ENCODE peak calls at places on chromosomes 6 and 20, in four cellular contexts. One of them, this sample, is unnamed.

GRCh38 chr6:162825597-162825996 is 97.8 kb downstream of the PACRG start:
- DNase-seq in K562: no peak
- DNase-seq in GM12878: no peak
- DNase-seq in WTC11: no peak
- DNase-seq in this sample: no peak

GRCh38 chr20:17795003-17795402 is 95.2 kb downstream of the BANF2 start:
- DNase-seq in K562: no peak
- DNase-seq in GM12878: no peak
- DNase-seq in WTC11: no peak
- DNase-seq in this sample: no peak

GRCh38 chr6:93498713-93499112 is 79.4 kb upstream of the EPHA7 start:
- DNase-seq in GM12878: no peak
- DNase-seq in WTC11: no peak
- DNase-seq in K562: no peak
- DNase-seq in this sample: no peak

GRCh38 chr20:17647391-17648305 is 34.4 kb downstream of the RRBP1 start:
- DNase-seq in WTC11: no peak
- DNase-seq in K562: no peak
- DNase-seq in GM12878: no peak
- DNase-seq in this sample: no peak

GRCh38 chr6:127342296-127342945 is 988 bp downstream of the ECHDC1 start:
- DNase-seq in WTC11: no peak
- DNase-seq in GM12878: no peak
- DNase-seq in K562: no peak
- DNase-seq in this sample: peak

GRCh38 chr6:144411506-144412165 is 126.5 kb downstream of the UTRN start:
- DNase-seq in WTC11: no peak
- DNase-seq in K562: no peak
- DNase-seq in GM12878: no peak
- DNase-seq in this sample: no peak

GRCh38 chr6:5086294-5086890 is 1.3 kb downstream of the PPP1R3G start:
- DNase-seq in GM12878: no peak
- DNase-seq in K562: no peak
- DNase-seq in WTC11: peak
- DNase-seq in this sample: no peak

GRCh38 chr20:47682916-47683315 is 102.4 kb downstream of the SULF2 start:
- DNase-seq in K562: no peak
- DNase-seq in GM12878: no peak
- DNase-seq in WTC11: no peak
- DNase-seq in this sample: no peak

GRCh38 chr6:33205172-33206026 is 944 bp downstream of the HSD17B8 start:
- DNase-seq in GM12878: no peak
- DNase-seq in WTC11: no peak
- DNase-seq in K562: peak
- DNase-seq in this sample: no peak

GRCh38 chr6:88165877-88166492 is at the start of gene CNR1:
- DNase-seq in WTC11: peak
- DNase-seq in K562: peak
- DNase-seq in GM12878: no peak
- DNase-seq in this sample: no peak

GRCh38 chr6:118559659-118560058 is 11.6 kb downstream of the PLN start:
- DNase-seq in K562: no peak
- DNase-seq in WTC11: no peak
- DNase-seq in GM12878: no peak
- DNase-seq in this sample: no peak

GRCh38 chr6:158073776-158074175 is 92.1 kb downstream of the SYNJ2 start:
- DNase-seq in WTC11: no peak
- DNase-seq in GM12878: no peak
- DNase-seq in K562: no peak
- DNase-seq in this sample: no peak

GRCh38 chr20:62686869-62687830 is 21.5 kb upstream of the NTSR1 start:
- DNase-seq in GM12878: no peak
- DNase-seq in WTC11: no peak
- DNase-seq in K562: no peak
- DNase-seq in this sample: no peak

GRCh38 chr6:7684843-7685242 is 41.1 kb upstream of the BMP6 start:
- DNase-seq in GM12878: no peak
- DNase-seq in WTC11: peak
- DNase-seq in K562: no peak
- DNase-seq in this sample: no peak

GRCh38 chr20:54004397-54004940 is 65.9 kb downstream of the BCAS1 start:
- DNase-seq in K562: no peak
- DNase-seq in GM12878: peak
- DNase-seq in WTC11: no peak
- DNase-seq in this sample: no peak

GRCh38 chr20:12166053-12166717 is 248.5 kb downstream of the BTBD3 start:
- DNase-seq in WTC11: no peak
- DNase-seq in K562: no peak
- DNase-seq in GM12878: no peak
- DNase-seq in this sample: no peak

GRCh38 chr6:24105146-24105545 is 20.9 kb upstream of the NRSN1 start:
- DNase-seq in WTC11: no peak
- DNase-seq in GM12878: no peak
- DNase-seq in K562: no peak
- DNase-seq in this sample: no peak

GRCh38 chr6:109322825-109323580 is 59.3 kb downstream of the CD164 start:
- DNase-seq in GM12878: no peak
- DNase-seq in K562: peak
- DNase-seq in WTC11: no peak
- DNase-seq in this sample: no peak

GRCh38 chr6:75203721-75204120 is 2.1 kb downstream of the COL12A1 start:
- DNase-seq in WTC11: no peak
- DNase-seq in GM12878: no peak
- DNase-seq in K562: no peak
- DNase-seq in this sample: no peak
- TF ChIP-seq TCF7 in WTC11: no peak
- TF ChIP-seq TCF7 in GM12878: no peak
- TF ChIP-seq TCF7 in K562: no peak
- TF ChIP-seq TCF7 in this sample: no peak

GRCh38 chr6:34338811-34339210 is 53.7 kb downstream of the NUDT3 start:
- DNase-seq in GM12878: no peak
- DNase-seq in WTC11: no peak
- DNase-seq in K562: no peak
- DNase-seq in this sample: no peak
- TF ChIP-seq TCF7 in GM12878: no peak
- TF ChIP-seq TCF7 in WTC11: no peak
- TF ChIP-seq TCF7 in K562: no peak
- TF ChIP-seq TCF7 in this sample: no peak

GRCh38 chr20:58749098-58749766 is 56.6 kb downstream of the NPEPL1 start:
- DNase-seq in K562: no peak
- DNase-seq in GM12878: no peak
- DNase-seq in WTC11: no peak
- DNase-seq in this sample: no peak
- TF ChIP-seq TCF7 in K562: no peak
- TF ChIP-seq TCF7 in GM12878: no peak
- TF ChIP-seq TCF7 in WTC11: no peak
- TF ChIP-seq TCF7 in this sample: no peak

GRCh38 chr20:33944914-33945313 is 48.8 kb upstream of the RALY start:
- DNase-seq in K562: no peak
- DNase-seq in GM12878: no peak
- DNase-seq in WTC11: no peak
- DNase-seq in this sample: peak
- TF ChIP-seq TCF7 in K562: no peak
- TF ChIP-seq TCF7 in GM12878: no peak
- TF ChIP-seq TCF7 in WTC11: no peak
- TF ChIP-seq TCF7 in this sample: no peak

DNA sequence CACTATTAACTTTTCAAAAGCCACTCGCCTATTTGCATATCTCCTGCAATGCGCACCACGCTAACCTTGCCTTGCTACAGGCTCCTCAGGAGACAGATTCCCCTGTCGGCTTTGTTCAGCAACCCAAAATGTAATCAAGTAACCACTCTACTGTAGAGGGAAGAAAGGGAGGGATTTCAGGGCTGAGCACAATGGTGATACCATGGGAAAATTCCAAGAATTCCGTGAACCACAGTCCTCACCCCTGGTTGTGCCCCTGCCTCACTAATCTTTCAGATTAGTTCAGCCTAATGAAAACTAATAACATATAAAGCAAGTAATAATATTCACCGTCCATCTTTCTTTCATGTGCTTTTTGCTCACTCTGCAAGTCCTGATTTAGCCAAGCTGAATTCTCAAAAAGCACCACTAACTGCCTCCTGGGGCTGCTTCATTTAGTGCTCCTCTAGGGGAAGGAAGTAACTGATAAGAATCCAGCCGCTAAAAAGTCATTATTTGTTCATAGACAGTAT is 6.6 kb downstream of the CITED2 start:
- DNase-seq in WTC11: peak
- DNase-seq in K562: peak
- DNase-seq in GM12878: no peak
- DNase-seq in this sample: no peak
- TF ChIP-seq TCF7 in WTC11: no peak
- TF ChIP-seq TCF7 in K562: no peak
- TF ChIP-seq TCF7 in GM12878: no peak
- TF ChIP-seq TCF7 in this sample: no peak

GRCh38 chr20:39397646-39398045 is 435.5 kb downstream of the DHX35 start:
- DNase-seq in K562: no peak
- DNase-seq in WTC11: no peak
- DNase-seq in GM12878: no peak
- DNase-seq in this sample: no peak

GRCh38 chr20:39398656-39399055 is 436.5 kb downstream of the DHX35 start:
- DNase-seq in GM12878: no peak
- DNase-seq in K562: no peak
- DNase-seq in WTC11: peak
- DNase-seq in this sample: no peak

GRCh38 chr20:39394461-39394860 is 432.3 kb downstream of the DHX35 start:
- DNase-seq in GM12878: no peak
- DNase-seq in WTC11: no peak
- DNase-seq in K562: no peak
- DNase-seq in this sample: no peak

GRCh38 chr20:39395478-39396291 is 433.5 kb downstream of the DHX35 start:
- DNase-seq in K562: no peak
- DNase-seq in WTC11: no peak
- DNase-seq in GM12878: no peak
- DNase-seq in this sample: no peak

GRCh38 chr20:39399463-39399862 is 437.3 kb downstream of the DHX35 start:
- DNase-seq in WTC11: no peak
- DNase-seq in K562: no peak
- DNase-seq in GM12878: no peak
- DNase-seq in this sample: no peak
- TF ChIP-seq TCF7 in WTC11: no peak
- TF ChIP-seq TCF7 in K562: no peak
- TF ChIP-seq TCF7 in GM12878: no peak
- TF ChIP-seq TCF7 in this sample: no peak

GRCh38 chr6:31126416-31127175 is 6.3 kb upstream of the CDSN start:
- DNase-seq in GM12878: no peak
- DNase-seq in K562: peak
- DNase-seq in WTC11: no peak
- DNase-seq in this sample: no peak

GRCh38 chr6:31122803-31123706 is 2.8 kb upstream of the CDSN start:
- DNase-seq in K562: peak
- DNase-seq in GM12878: no peak
- DNase-seq in WTC11: no peak
- DNase-seq in this sample: peak

GRCh38 chr6:31128093-31128676 is 7.9 kb upstream of the CDSN start:
- DNase-seq in GM12878: peak
- DNase-seq in K562: peak
- DNase-seq in WTC11: peak
- DNase-seq in this sample: peak

GRCh38 chr6:31125586-31126363 is 5.5 kb upstream of the CDSN start:
- DNase-seq in GM12878: no peak
- DNase-seq in K562: no peak
- DNase-seq in WTC11: no peak
- DNase-seq in this sample: no peak

GRCh38 chr6:31125162-31125561 is 4.9 kb upstream of the CDSN start:
- DNase-seq in K562: no peak
- DNase-seq in WTC11: no peak
- DNase-seq in GM12878: no peak
- DNase-seq in this sample: no peak
- TF ChIP-seq TCF7 in K562: no peak
- TF ChIP-seq TCF7 in WTC11: no peak
- TF ChIP-seq TCF7 in GM12878: no peak
- TF ChIP-seq TCF7 in this sample: no peak

DNA sequence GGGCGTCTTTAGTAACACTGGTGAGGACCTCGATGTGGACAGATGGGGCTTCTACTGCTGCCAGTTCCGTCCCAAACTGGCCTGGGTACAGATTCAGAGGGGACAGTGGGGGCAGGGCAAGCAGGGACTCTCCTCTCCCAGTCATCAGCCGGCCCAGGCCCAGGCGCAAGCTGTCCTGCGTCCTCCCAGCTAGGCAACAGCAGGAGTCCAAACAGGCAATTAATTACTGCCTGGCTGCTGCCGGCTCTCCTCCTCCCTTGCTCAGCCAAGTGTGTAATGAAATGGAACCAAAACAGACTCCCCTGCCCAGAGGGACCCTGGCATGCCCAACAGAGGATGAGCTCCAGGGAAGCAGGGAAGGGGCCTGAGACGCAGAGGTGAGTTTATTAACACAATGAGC is 17.8 kb upstream of the SLC32A1 start:
- DNase-seq in GM12878: no peak
- DNase-seq in K562: no peak
- DNase-seq in WTC11: peak
- DNase-seq in this sample: no peak
- TF ChIP-seq TCF7 in GM12878: no peak
- TF ChIP-seq TCF7 in K562: no peak
- TF ChIP-seq TCF7 in WTC11: no peak
- TF ChIP-seq TCF7 in this sample: no peak

GRCh38 chr20:59817846-59818245 is 115.6 kb downstream of the SYCP2 start:
- DNase-seq in K562: no peak
- DNase-seq in WTC11: no peak
- DNase-seq in GM12878: no peak
- DNase-seq in this sample: no peak

GRCh38 chr20:59816146-59816743 is 117.2 kb downstream of the SYCP2 start:
- DNase-seq in GM12878: no peak
- DNase-seq in WTC11: no peak
- DNase-seq in K562: no peak
- DNase-seq in this sample: no peak

GRCh38 chr20:59818911-59819310 is 114.5 kb downstream of the SYCP2 start:
- DNase-seq in GM12878: no peak
- DNase-seq in K562: no peak
- DNase-seq in WTC11: no peak
- DNase-seq in this sample: no peak

GRCh38 chr20:59819496-59820203 is 113.8 kb downstream of the SYCP2 start:
- DNase-seq in GM12878: no peak
- DNase-seq in WTC11: no peak
- DNase-seq in K562: no peak
- DNase-seq in this sample: no peak

DNA sequence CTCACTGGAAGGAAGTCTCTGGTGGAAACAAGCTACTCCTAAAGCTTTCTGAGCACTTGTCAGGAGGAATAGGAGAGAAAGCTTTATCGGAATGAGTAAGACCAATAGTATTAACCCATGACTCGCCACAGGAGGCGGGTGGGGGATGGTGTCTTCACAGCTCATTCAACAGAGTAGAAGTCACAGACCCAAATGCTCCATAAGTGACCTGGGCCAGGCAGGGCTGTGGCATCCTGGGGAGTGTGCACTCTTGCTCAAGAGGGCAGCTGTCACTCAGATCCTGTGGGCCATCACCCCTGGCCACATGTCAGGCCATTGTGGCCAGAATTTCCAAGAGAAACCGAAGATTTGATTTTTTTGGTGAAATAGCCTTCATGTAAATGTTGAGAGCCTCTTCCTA is 116.0 kb downstream of the SYCP2 start:
- DNase-seq in GM12878: no peak
- DNase-seq in K562: no peak
- DNase-seq in WTC11: no peak
- DNase-seq in this sample: no peak
- TF ChIP-seq TCF7 in GM12878: no peak
- TF ChIP-seq TCF7 in K562: no peak
- TF ChIP-seq TCF7 in WTC11: no peak
- TF ChIP-seq TCF7 in this sample: no peak

This sample was measured in HepG2.